ENCODE peak calls at places on chromosomes 16 and 17, in five cellular contexts. K is AG08395, U is neural progenitor cell, N is T47D, M is pons. F is an unnamed sample.

GRCh38 chr17:39903158-39903884 is 15.1 kb downstream of the GSDMB start:
- DNase-seq in M (no peak), U (no peak), K (no peak), N (no peak), F (no peak)

GRCh38 chr17:43171761-43172487 is 910 bp downstream of the NBR1 start:
- DNase-seq in N (no peak), U (peak), K (peak), M (peak), F (no peak)

GRCh38 chr17:48841395-48841831 is 10.6 kb downstream of the CALCOCO2 start:
- DNase-seq in U (no peak), N (no peak), M (peak), K (peak), F (no peak)

GRCh38 chr17:55806745-55807466 is 56.1 kb downstream of the PCTP start:
- DNase-seq in N (no peak), M (no peak), K (no peak), U (no peak), F (no peak)

GRCh38 chr17:61729690-61730268 is 133.5 kb downstream of the BRIP1 start:
- DNase-seq in N (no peak), K (no peak), M (no peak), U (no peak), F (no peak)

GRCh38 chr16:11219188-11219587 is 36.8 kb downstream of the SOCS1 start:
- DNase-seq in K (no peak), U (no peak), M (no peak), N (no peak), F (no peak)

GRCh38 chr17:51841669-51842068 is 316.8 kb downstream of the CA10 start:
- DNase-seq in U (no peak), M (no peak), K (no peak), N (no peak), F (no peak)

GRCh38 chr17:306116-306515 is 46.5 kb downstream of the RPH3AL start:
- DNase-seq in U (no peak), K (no peak), M (no peak), N (no peak), F (no peak)

GRCh38 chr17:57142925-57143324 is 57.9 kb downstream of the AKAP1 start:
- DNase-seq in N (no peak), M (no peak), K (peak), U (no peak), F (no peak)

GRCh38 chr16:55703003-55704001 is 47.5 kb downstream of the SLC6A2 start:
- DNase-seq in U (peak), M (peak), N (peak), K (peak), F (no peak)

GRCh38 chr16:85393674-85394510 is 219.2 kb upstream of the GSE1 start:
- DNase-seq in M (no peak), N (peak), K (peak), U (peak), F (peak)

GRCh38 chr17:73436966-73437365 is 125.2 kb upstream of the CDC42EP4 start:
- DNase-seq in N (no peak), U (no peak), K (no peak), M (no peak), F (no peak)

GRCh38 chr16:75074920-75075687 is 41.5 kb downstream of the LDHD start:
- DNase-seq in U (no peak), N (no peak), M (no peak), K (no peak), F (peak)

GRCh38 chr17:46071796-46072195 is 72.7 kb downstream of the STH start:
- DNase-seq in N (no peak), U (peak), K (no peak), M (no peak), F (no peak)

GRCh38 chr17:67435122-67435521 is 58.0 kb downstream of the PITPNC1 start:
- DNase-seq in N (no peak), K (no peak), M (no peak), U (no peak), F (no peak)

GRCh38 chr17:17708301-17708700 is 27.0 kb downstream of the RAI1 start:
- DNase-seq in M (no peak), K (no peak), U (no peak), N (no peak), F (no peak)

GRCh38 chr16:90015586-90016338 is 3.5 kb downstream of the DBNDD1 start:
- DNase-seq in U (no peak), N (no peak), K (no peak), M (no peak), F (no peak)